ENCODE peak calls at places on chromosomes 1 and 21, in eight cellular contexts. H, S, Y, X, M, Z, B and A are unnamed samples.

GRCh38 chr1:161131721-161132409 is 602 bp downstream of the DEDD start:
- DNase-seq in Y (no peak), Z (no peak), M (no peak), B (no peak), H (no peak), X (no peak), S (peak; percentile 24), A (no peak)

GRCh38 chr21:35363458-35363857 is 314.4 kb upstream of the RUNX1 start:
- DNase-seq in S (no peak), B (no peak), X (no peak), Z (no peak), M (no peak), Y (no peak), H (no peak), A (no peak)

GRCh38 chr1:240414237-240414636 is 197.7 kb downstream of the GREM2 start:
- DNase-seq in H (no peak), S (peak; percentile 70), B (no peak), Y (no peak), X (no peak), Z (no peak), M (no peak), A (no peak)

GRCh38 chr21:35593000-35593502 is 467.3 kb downstream of the SETD4 start:
- DNase-seq in H (no peak), M (no peak), B (no peak), X (no peak), S (peak; percentile 70), Y (no peak), Z (no peak), A (no peak)

GRCh38 chr1:206757524-206758266 is 12.9 kb upstream of the IL19 start:
- DNase-seq in Y (no peak), H (no peak), B (no peak), Z (no peak), S (no peak), X (no peak), M (no peak), A (no peak)

GRCh38 chr1:207745839-207746767 is 5.8 kb upstream of the CD46 start:
- DNase-seq in B (no peak), Y (no peak), Z (no peak), S (no peak), H (no peak), X (no peak), M (no peak), A (no peak)

GRCh38 chr1:205680073-205680851 is at the start of gene SLC45A3:
- DNase-seq in B (peak; percentile 95), S (no peak), Z (peak; percentile 48), M (peak; percentile 78), X (peak; percentile 36), H (peak; percentile 40), Y (peak; percentile 83), A (no peak)

GRCh38 chr1:16716691-16717173 is 23.6 kb upstream of the RNU1-4 start:
- DNase-seq in Z (no peak), B (peak; percentile 13), M (peak; percentile 33), H (no peak), Y (peak; percentile 78), X (peak; percentile 29), S (no peak), A (no peak)

GRCh38 chr21:37862536-37862935 is 53.7 kb downstream of the KCNJ6 start:
- DNase-seq in Y (no peak), S (peak; percentile 66), H (no peak), B (peak; percentile 73), Z (no peak), X (no peak), M (no peak), A (no peak)

GRCh38 chr1:110390692-110391232 is at the start of gene SLC16A4:
- DNase-seq in Y (no peak), Z (no peak), S (peak; percentile 81), B (peak; percentile 21), X (no peak), H (no peak), M (peak; percentile 50), A (no peak)

GRCh38 chr1:42108309-42108708 is 44.9 kb upstream of the GUCA2B start:
- DNase-seq in X (no peak), B (no peak), H (no peak), S (no peak), M (no peak), Y (no peak), Z (no peak), A (no peak)
- H3K27ac ChIP-seq in X (no peak overlapping the region), B (no peak overlapping the region), H (no peak overlapping the region), S (no peak overlapping the region), M (no peak overlapping the region), Y (no peak overlapping the region), Z (no peak overlapping the region), A (no peak overlapping the region)

GRCh38 chr1:42951588-42951987 is 7.1 kb downstream of the SLC2A1 start:
- DNase-seq in Z (no peak), X (no peak), B (no peak), S (no peak), H (no peak), M (no peak), Y (no peak), A (no peak)
- H3K27ac ChIP-seq in Z (no peak overlapping the region), X (no peak overlapping the region), B (no peak overlapping the region), S (no peak overlapping the region), H (peak overlapping the region; percentile 94), M (no peak overlapping the region), Y (no peak overlapping the region), A (peak overlapping the region; percentile 98)

DNA sequence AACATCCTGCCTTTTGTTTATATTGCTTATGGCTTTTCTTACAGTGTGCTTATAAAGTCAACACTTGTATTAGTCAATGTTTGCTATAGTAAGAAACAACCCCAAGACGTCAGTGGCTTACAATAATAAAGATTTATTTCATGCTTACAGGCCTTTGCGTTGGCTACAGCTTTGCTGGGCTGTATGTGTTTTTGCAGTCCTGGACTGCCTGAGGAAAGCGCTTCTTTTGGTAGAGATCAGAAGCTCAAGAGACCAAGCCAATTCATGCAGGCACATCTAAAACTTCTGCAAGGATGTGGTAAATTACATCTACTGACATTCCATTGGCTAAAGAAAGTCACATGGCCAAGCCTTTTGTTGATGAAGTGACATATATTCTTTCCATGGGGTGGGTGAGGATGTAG is 17.5 kb upstream of the PRKAA2 start:
- DNase-seq in S (peak; percentile 70), Y (no peak), H (no peak), X (no peak), M (no peak), Z (no peak), B (no peak), A (no peak)
- H3K27ac ChIP-seq in S (no peak overlapping the region), Y (no peak overlapping the region), H (no peak overlapping the region), X (no peak overlapping the region), M (no peak overlapping the region), Z (no peak overlapping the region), B (no peak overlapping the region), A (no peak overlapping the region)

GRCh38 chr1:59027176-59027575 is 243.3 kb upstream of the JUN start:
- DNase-seq in B (no peak), Y (no peak), X (no peak), M (no peak), Z (no peak), H (no peak), S (peak; percentile 44), A (no peak)

GRCh38 chr1:59028052-59028451 is 244.2 kb upstream of the JUN start:
- DNase-seq in B (no peak), H (no peak), S (no peak), Y (no peak), Z (no peak), X (no peak), M (no peak), A (no peak)

GRCh38 chr1:59029366-59029765 is 245.5 kb upstream of the JUN start:
- DNase-seq in X (no peak), M (no peak), H (no peak), Y (no peak), S (peak; percentile 38), Z (no peak), B (no peak), A (no peak)

GRCh38 chr1:59032221-59032620 is 248.4 kb upstream of the JUN start:
- DNase-seq in X (no peak), Z (no peak), Y (no peak), M (no peak), S (no peak), H (no peak), B (no peak), A (no peak)

GRCh38 chr1:59029768-59030167 is 245.9 kb upstream of the JUN start:
- DNase-seq in Y (no peak), X (no peak), B (no peak), M (no peak), Z (no peak), S (no peak), H (no peak), A (no peak)
- H3K27ac ChIP-seq in Y (no peak overlapping the region), X (no peak overlapping the region), B (no peak overlapping the region), M (no peak overlapping the region), Z (no peak overlapping the region), S (no peak overlapping the region), H (no peak overlapping the region), A (peak overlapping the region; percentile 50)

DNA sequence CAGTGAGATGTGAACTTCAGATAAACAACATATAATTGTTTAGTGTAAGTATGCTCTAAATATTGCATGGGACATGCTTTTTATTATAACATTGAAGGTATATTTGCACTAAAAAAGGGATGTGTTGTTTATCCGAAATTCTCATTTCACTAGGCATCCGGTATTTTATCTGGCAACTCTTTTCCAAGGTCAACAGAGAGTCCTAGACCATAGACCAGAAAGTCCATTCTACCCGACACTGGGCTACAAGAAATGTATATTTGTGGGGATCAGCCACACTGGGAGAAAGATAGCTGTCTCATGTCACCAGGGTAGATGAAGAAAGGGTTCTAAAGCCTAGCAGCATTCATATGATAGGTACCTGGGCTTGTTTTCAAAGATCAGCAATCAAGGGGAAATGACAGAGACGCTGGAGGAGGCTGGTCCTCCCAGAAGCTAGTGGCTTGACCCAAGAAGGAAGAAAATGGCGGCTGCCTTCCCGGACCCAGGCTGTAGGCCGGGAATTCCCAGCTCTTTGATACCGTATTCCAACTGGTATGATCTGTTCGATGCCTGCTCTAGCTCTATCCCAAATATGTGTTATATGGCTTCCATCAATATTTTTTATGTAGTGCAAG is 161.1 kb upstream of the IRF2BP2 start:
- DNase-seq in H (no peak), Y (no peak), S (no peak), B (no peak), X (no peak), M (no peak), Z (no peak), A (no peak)
- H3K27ac ChIP-seq in H (no peak overlapping the region), Y (peak overlapping the region; percentile 74), S (no peak overlapping the region), B (no peak overlapping the region), X (no peak overlapping the region), M (no peak overlapping the region), Z (no peak overlapping the region), A (no peak overlapping the region)

GRCh38 chr1:38950553-38950952 is 8.9 kb upstream of the RHBDL2 start:
- DNase-seq in M (no peak), Z (no peak), S (no peak), X (no peak), H (no peak), B (no peak), Y (no peak), A (no peak)
- H3K27ac ChIP-seq in M (no peak overlapping the region), Z (no peak overlapping the region), S (no peak overlapping the region), X (no peak overlapping the region), H (no peak overlapping the region), B (no peak overlapping the region), Y (no peak overlapping the region), A (peak overlapping the region; percentile 83)

GRCh38 chr1:178127482-178127881 is 33.6 kb downstream of the RASAL2 start:
- DNase-seq in X (no peak), S (no peak), H (no peak), B (no peak), Z (no peak), M (no peak), Y (no peak), A (no peak)

GRCh38 chr1:178137238-178137637 is 43.3 kb downstream of the RASAL2 start:
- DNase-seq in X (no peak), S (no peak), M (no peak), B (no peak), H (no peak), Z (no peak), Y (no peak), A (no peak)

GRCh38 chr1:178134061-178134460 is 40.2 kb downstream of the RASAL2 start:
- DNase-seq in Y (no peak), M (no peak), Z (no peak), S (peak; percentile 82), H (no peak), B (no peak), X (peak; percentile 36), A (peak; percentile 50)

GRCh38 chr1:178133291-178133989 is 39.5 kb downstream of the RASAL2 start:
- DNase-seq in Z (no peak), X (no peak), Y (no peak), B (no peak), S (no peak), H (no peak), M (no peak), A (no peak)
- H3K27ac ChIP-seq in Z (peak overlapping the region; percentile 3), X (no peak overlapping the region), Y (peak overlapping the region; percentile 13), B (no peak overlapping the region), S (no peak overlapping the region), H (no peak overlapping the region), M (no peak overlapping the region), A (peak overlapping the region; percentile 32)